ENCODE peak calls at places on chromosomes 16 and 17, in ten cellular contexts. B is lung, W is GM12865, X is mucosa of descending colon, K is GM12878, J is HCT116, H is PC-3, L is lower leg skin, M is GM23338, G is Caco-2. V is an unnamed sample.

GRCh38 chr17:67353929-67354557 is 12.3 kb downstream of the PSMD12 start:
- DNase-seq in B (no peak), W (no peak), X (no peak), K (no peak), J (no peak), H (no peak), L (no peak), M (peak; percentile 32), G (no peak), V (no peak)

GRCh38 chr17:83079340-83079747 is at the start of gene METRNL:
- DNase-seq in B (peak; percentile 74), W (peak; percentile 75), X (peak; percentile 89), K (no peak), J (no peak), H (peak; percentile 59), L (no peak), M (peak; percentile 69), G (peak; percentile 69), V (no peak)

GRCh38 chr17:16999931-17000625 is 28.2 kb upstream of the TNFRSF13B start:
- DNase-seq in B (no peak), W (no peak), X (no peak), K (no peak), J (no peak), H (no peak), L (no peak), M (no peak), G (no peak), V (no peak)

GRCh38 chr16:80778707-80779106 is 25.7 kb downstream of the CDYL2 start:
- DNase-seq in B (no peak), W (no peak), X (no peak), K (no peak), J (no peak), H (peak; percentile 34), L (no peak), M (no peak), G (no peak), V (no peak)

GRCh38 chr17:43689814-43690213 is 28.1 kb upstream of the MEOX1 start:
- DNase-seq in B (no peak), W (no peak), X (no peak), K (no peak), J (no peak), H (no peak), L (no peak), M (no peak), G (no peak), V (no peak)

GRCh38 chr16:79770244-79771064 is 169.9 kb upstream of the MAF start:
- DNase-seq in B (peak; percentile 85), W (peak; percentile 87), X (peak; percentile 92), K (peak; percentile 12), J (no peak), H (peak; percentile 16), L (peak; percentile 86), M (peak; percentile 94), G (peak; percentile 94), V (peak; percentile 27)

GRCh38 chr17:37518816-37519215 is 29.1 kb downstream of the DUSP14 start:
- DNase-seq in B (no peak), W (no peak), X (no peak), K (no peak), J (no peak), H (no peak), L (no peak), M (no peak), G (no peak), V (no peak)

GRCh38 chr17:4357671-4358070 is 8.8 kb downstream of the UBE2G1 start:
- DNase-seq in B (no peak), W (no peak), X (no peak), K (no peak), J (no peak), H (no peak), L (no peak), M (no peak), G (no peak), V (no peak)

GRCh38 chr16:1296688-1297412 is 12.6 kb upstream of the UBE2I start:
- DNase-seq in B (no peak), W (no peak), X (no peak), K (no peak), J (peak; percentile 92), H (peak; percentile 92), L (no peak), M (no peak), G (peak; percentile 71), V (no peak)

DNA sequence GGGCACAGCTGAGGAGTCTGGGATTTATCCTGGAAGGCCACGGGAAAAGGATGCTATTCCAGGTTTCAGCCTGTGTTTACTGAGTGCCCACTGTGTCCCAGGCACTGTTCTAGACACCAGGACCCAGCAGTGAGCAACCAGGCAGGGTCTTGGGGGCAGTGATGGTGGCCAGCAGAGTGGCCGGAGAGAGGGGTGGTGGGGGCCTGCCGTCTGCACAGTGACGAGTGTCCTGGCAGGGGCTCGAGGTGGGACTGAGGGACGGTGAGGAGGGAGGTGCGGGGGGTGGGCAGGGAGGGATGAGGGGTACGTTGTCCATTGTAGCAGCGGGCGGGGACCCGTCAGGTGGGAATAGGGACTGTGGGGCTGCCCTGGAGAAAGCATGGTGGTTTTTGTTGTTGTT is 66.3 kb upstream of the CIBAR2 start:
- DNase-seq in B (no peak), W (no peak), X (no peak), K (no peak), J (no peak), H (no peak), L (no peak), M (no peak), G (no peak), V (no peak)
- TF ChIP-seq CTCF in B (no peak), W (no peak), X (no peak), K (no peak), J (no peak), H (no peak), L (no peak), M (no peak), G (no peak), V (no peak)

DNA sequence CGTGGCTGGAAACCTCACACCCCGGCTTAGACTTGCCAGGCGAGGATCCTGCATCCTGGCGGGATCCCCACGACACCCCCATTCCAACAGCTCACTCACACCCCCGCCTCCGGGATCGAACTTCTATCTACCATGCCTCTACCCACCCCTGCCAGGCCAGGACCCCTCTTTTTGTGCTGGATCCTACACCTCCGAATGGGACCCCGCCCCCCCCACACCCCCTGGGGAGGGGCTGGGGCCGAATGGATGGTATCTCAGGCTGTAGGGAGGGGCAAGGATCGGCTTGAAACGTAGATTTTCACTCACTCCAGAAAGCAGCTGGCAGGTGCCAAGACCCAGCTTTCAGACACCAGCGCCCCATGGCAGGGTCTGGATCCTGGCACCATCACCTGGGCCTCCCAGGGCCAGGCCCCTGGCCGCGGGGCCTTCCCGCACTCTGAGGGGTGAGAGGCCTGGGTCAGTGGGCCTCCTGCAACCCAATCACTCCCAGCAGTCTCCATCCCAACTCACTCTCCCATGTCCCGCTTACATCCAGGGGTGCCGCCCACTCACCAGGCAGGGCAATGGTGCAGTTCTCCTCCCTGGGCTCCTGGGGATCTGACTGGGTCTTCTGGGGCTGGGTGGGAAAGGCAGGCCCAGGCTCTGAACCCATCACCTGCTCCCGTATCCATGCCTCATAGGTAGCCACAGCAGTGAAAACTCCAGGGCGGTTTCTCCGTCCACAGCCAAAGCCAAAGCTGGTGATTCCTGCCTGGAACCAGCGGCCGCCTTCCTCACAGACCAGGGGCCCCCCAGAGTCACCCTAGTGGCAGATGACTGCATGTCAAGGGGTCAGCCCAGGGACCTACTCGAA is 6.6 kb downstream of the PRSS36 start:
- DNase-seq in B (no peak), W (no peak), X (peak; percentile 62), K (no peak), J (no peak), H (no peak), L (no peak), M (peak; percentile 56), G (no peak), V (no peak)
- H3K4me3 ChIP-seq in B (peak overlapping the region; percentile 18), W (peak overlapping the region; percentile 50), X (no peak overlapping the region), K (no peak overlapping the region), J (no peak overlapping the region), H (no peak overlapping the region), L (no peak overlapping the region), M (peak overlapping the region; percentile 61), G (peak overlapping the region; percentile 46), V (no peak overlapping the region)

GRCh38 chr16:25258856-25259179 is 1.2 kb upstream of the ZKSCAN2 start:
- DNase-seq in B (no peak), W (peak; percentile 22), X (no peak), K (no peak), J (no peak), H (no peak), L (no peak), M (no peak), G (no peak), V (no peak)

GRCh38 chr16:25257504-25257955 is at the start of gene ZKSCAN2:
- DNase-seq in B (peak; percentile 88), W (peak; percentile 94), X (peak; percentile 95), K (peak; percentile 40), J (peak; percentile 77), H (peak; percentile 84), L (peak; percentile 80), M (peak; percentile 93), G (peak; percentile 92), V (peak; percentile 63)

GRCh38 chr16:25260416-25260815 is 2.8 kb upstream of the ZKSCAN2 start:
- DNase-seq in B (no peak), W (no peak), X (no peak), K (no peak), J (no peak), H (no peak), L (no peak), M (no peak), G (no peak), V (no peak)

GRCh38 chr16:25257956-25258855 is 561 bp upstream of the ZKSCAN2 start:
- DNase-seq in B (peak; percentile 82), W (peak; percentile 93), X (peak; percentile 88), K (peak; percentile 44), J (peak; percentile 92), H (peak; percentile 63), L (peak; percentile 56), M (peak; percentile 93), G (peak; percentile 94), V (peak; percentile 66)

GRCh38 chr16:25256821-25257503 is 683 bp downstream of the ZKSCAN2 start:
- DNase-seq in B (no peak), W (no peak), X (peak; percentile 45), K (no peak), J (no peak), H (peak; percentile 4), L (peak; percentile 15), M (peak; percentile 53), G (peak; percentile 40), V (no peak)
- TF ChIP-seq CTCF in B (no peak), W (no peak), X (no peak), K (peak; percentile 10), J (no peak), H (no peak), L (no peak), M (peak; percentile 11), G (no peak), V (no peak)

DNA sequence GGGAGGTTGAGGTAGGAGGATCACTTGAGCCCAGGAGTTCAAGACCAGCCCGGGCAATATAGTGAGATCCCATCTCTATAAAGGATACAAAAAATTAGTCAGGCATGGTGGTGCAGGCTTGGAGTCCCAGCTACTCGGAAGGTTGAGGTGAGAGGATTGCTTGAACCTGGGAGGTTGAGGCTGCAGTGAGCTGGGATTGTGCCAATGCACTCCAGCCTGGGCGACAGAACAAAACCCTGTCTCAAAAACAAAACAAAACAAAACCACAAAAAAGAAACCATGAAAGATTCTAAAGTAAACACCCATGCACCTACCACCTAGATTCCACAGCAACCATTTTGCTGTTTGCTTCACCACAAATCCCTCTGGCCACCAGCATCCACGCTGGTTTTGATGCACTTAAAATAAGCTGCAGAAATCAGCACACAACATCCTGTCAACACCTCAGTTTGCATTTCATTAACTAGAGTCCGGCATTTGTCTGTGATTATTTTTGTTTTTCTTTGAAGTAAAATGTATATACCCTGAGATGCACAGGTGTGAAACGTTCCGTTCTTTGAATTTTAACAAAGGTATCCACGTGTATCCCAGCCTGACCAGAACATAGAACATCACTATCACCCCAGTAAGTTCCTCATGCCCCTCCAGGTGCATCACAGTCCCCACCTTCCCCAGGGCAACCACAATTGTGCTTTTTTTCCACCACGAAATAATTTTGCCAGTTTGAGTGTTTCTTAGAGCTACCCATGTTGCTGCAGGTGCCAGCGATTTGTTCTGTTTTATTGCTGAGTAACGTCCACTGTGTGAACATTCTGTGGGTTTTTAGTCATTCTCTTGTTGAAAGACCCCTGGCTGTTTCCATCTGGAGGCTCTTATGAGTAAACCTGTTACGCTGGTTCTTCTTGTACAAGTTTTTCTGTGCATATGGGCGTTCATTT is 191.5 kb downstream of the SEC14L1 start:
- DNase-seq in B (peak; percentile 29), W (peak; percentile 78), X (no peak), K (no peak), J (no peak), H (peak; percentile 86), L (peak; percentile 12), M (no peak), G (no peak), V (no peak)
- H3K4me3 ChIP-seq in B (no peak overlapping the region), W (peak overlapping the region; percentile 57), X (no peak overlapping the region), K (peak overlapping the region; percentile 39), J (no peak overlapping the region), H (peak overlapping the region; percentile 46), L (no peak overlapping the region), M (no peak overlapping the region), G (no peak overlapping the region), V (no peak overlapping the region)

V was measured in AG09309.